ENCODE peak calls at places on chromosomes 16 and 17, in six cellular contexts. D is fibroblast of the aortic adventitia; E is neural progenitor cell; S is activated T-helper 1 cell treated with anti-CD3 and anti-CD28 coated beads, Interleukin-2, amount 50 U/mL, for 16 hours; L is H7; M is RPMI8226. B is an unnamed sample.

GRCh38 chr17:27733771-27734170 is 66.6 kb downstream of the NOS2 start:
- DNase-seq in D (no peak), E (no peak), S (no peak), L (no peak), M (no peak), B (no peak)

GRCh38 chr16:3596101-3596861 is 15.1 kb downstream of the SLX4 start:
- DNase-seq in D (no peak), E (no peak), S (no peak), L (peak; percentile 55), M (no peak), B (no peak)

GRCh38 chr16:9978160-9978725 is 204.0 kb downstream of the GRIN2A start:
- DNase-seq in D (no peak), E (no peak), S (no peak), L (no peak), M (no peak), B (no peak)

GRCh38 chr16:59683709-59684108 is 949.6 kb upstream of the GOT2 start:
- DNase-seq in D (no peak), E (no peak), S (no peak), L (no peak), M (no peak), B (no peak)

GRCh38 chr17:4953461-4953961 is 2.6 kb downstream of the ENO3 start:
- DNase-seq in D (peak; percentile 62), E (no peak), S (no peak), L (peak; percentile 36), M (no peak), B (no peak)

GRCh38 chr17:45376171-45376564 is 56.5 kb downstream of the ARHGAP27 start:
- DNase-seq in D (no peak), E (no peak), S (no peak), L (peak; percentile 69), M (no peak), B (no peak)

GRCh38 chr17:77098884-77099545 is 41.8 kb upstream of the SEC14L1 start:
- DNase-seq in D (peak; percentile 90), E (no peak), S (no peak), L (no peak), M (no peak), B (no peak)

GRCh38 chr16:66742409-66742808 is 9.0 kb downstream of the DYNC1LI2 start:
- DNase-seq in D (no peak), E (no peak), S (no peak), L (no peak), M (no peak), B (no peak)

GRCh38 chr16:69567031-69567680 is 1.4 kb downstream of the NFAT5 start:
- DNase-seq in D (peak; percentile 59), E (no peak), S (no peak), L (no peak), M (peak; percentile 44), B (no peak)

GRCh38 chr17:56676807-56677206 is 83.3 kb downstream of the NOG start:
- DNase-seq in D (no peak), E (no peak), S (no peak), L (no peak), M (peak; percentile 7), B (no peak)

GRCh38 chr16:3716831-3717234 is 491 bp downstream of the TRAP1 start:
- DNase-seq in D (no peak), E (peak; percentile 63), S (no peak), L (peak; percentile 81), M (peak; percentile 73), B (peak; percentile 58)

GRCh38 chr16:64450170-64450569 is 671.7 kb downstream of the CDH11 start:
- DNase-seq in D (peak; percentile 66), E (no peak), S (no peak), L (no peak), M (no peak), B (no peak)

GRCh38 chr17:62592305-62593099 is 35.0 kb upstream of the MRC2 start:
- DNase-seq in D (no peak), E (no peak), S (no peak), L (no peak), M (no peak), B (no peak)

GRCh38 chr17:8029121-8029520 is 9.7 kb upstream of the ALOX15B start:
- DNase-seq in D (peak; percentile 43), E (no peak), S (no peak), L (no peak), M (no peak), B (no peak)

GRCh38 chr16:35706901-35707300 is 2247.5 kb downstream of the TP53TG3F start:
- DNase-seq in D (no peak), E (no peak), S (no peak), L (no peak), M (no peak), B (no peak)

GRCh38 chr16:53415504-53415903 is 18.8 kb upstream of the RBL2 start:
- DNase-seq in D (no peak), E (peak; percentile 47), S (no peak), L (peak; percentile 62), M (peak; percentile 61), B (peak; percentile 23)

GRCh38 chr16:77943770-77944169 is 78.6 kb upstream of the CLEC3A start:
- DNase-seq in D (no peak), E (no peak), S (no peak), L (no peak), M (no peak), B (no peak)

GRCh38 chr17:65742433-65743312 is 181.2 kb upstream of the AXIN2 start:
- DNase-seq in D (peak; percentile 89), E (peak; percentile 54), S (no peak), L (no peak), M (no peak), B (no peak)

GRCh38 chr17:30950669-30951399 is 20.0 kb upstream of the RNF135 start:
- DNase-seq in D (peak; percentile 91), E (no peak), S (no peak), L (no peak), M (peak; percentile 98), B (no peak)

GRCh38 chr17:37327341-37328090 is 48.3 kb upstream of the C17orf78 start:
- DNase-seq in D (peak; percentile 85), E (no peak), S (no peak), L (no peak), M (no peak), B (no peak)

GRCh38 chr17:73595068-73595865 is 49.0 kb downstream of the SDK2 start:
- DNase-seq in D (no peak), E (peak; percentile 64), S (no peak), L (peak; percentile 98), M (peak; percentile 11), B (peak; percentile 27)

GRCh38 chr17:63975541-63976092 is 2.9 kb upstream of the SCN4A start:
- DNase-seq in D (no peak), E (no peak), S (no peak), L (no peak), M (no peak), B (no peak)

GRCh38 chr17:66910651-66911285 is 53.7 kb upstream of the CACNG4 start:
- DNase-seq in D (no peak), E (no peak), S (no peak), L (no peak), M (no peak), B (no peak)

GRCh38 chr17:13084420-13084819 is 66.6 kb upstream of the ELAC2 start:
- DNase-seq in D (no peak), E (no peak), S (no peak), L (no peak), M (no peak), B (no peak)